ENCODE peak calls at places on chromosomes 12 and 14, in ten cellular contexts. U is IMR-90, A is A549, G is body of pancreas, O is transverse colon, T is tibial nerve, N is endothelial cell of umbilical vein, I is Peyer's patch, Q is ovary, Z is HepG2. S is an unnamed sample.

GRCh38 chr12:13097526-13097925 is 5.9 kb downstream of the GSG1 start:
- DNase-seq in A (no peak), U (no peak), O (no peak), N (no peak), Q (no peak), Z (no peak), I (no peak), T (no peak), G (no peak), S (no peak)

GRCh38 chr14:94685166-94685581 is 73.0 kb downstream of the SERPINA3 start:
- DNase-seq in A (no peak), T (no peak), Q (no peak), N (no peak), G (no peak), Z (peak), O (no peak), I (no peak), U (no peak), S (no peak)

GRCh38 chr12:54740882-54741281 is 92.7 kb upstream of the DCD start:
- DNase-seq in A (no peak), G (no peak), O (no peak), T (no peak), I (no peak), U (no peak), Q (no peak), N (no peak), Z (no peak), S (no peak)

GRCh38 chr14:71680733-71681387 is 251.4 kb upstream of the RGS6 start:
- DNase-seq in A (no peak), Q (no peak), U (no peak), G (no peak), I (no peak), N (no peak), O (no peak), T (no peak), Z (no peak), S (no peak)

GRCh38 chr12:54415223-54415929 is 3.7 kb downstream of the ITGA5 start:
- DNase-seq in A (no peak), I (no peak), O (no peak), Z (no peak), N (peak), Q (no peak), G (no peak), T (no peak), U (no peak), S (no peak)

GRCh38 chr12:27572486-27573255 is 48.7 kb downstream of the PPFIBP1 start:
- DNase-seq in G (no peak), Z (no peak), Q (no peak), I (no peak), T (no peak), N (no peak), U (peak), O (no peak), A (no peak), S (no peak)

GRCh38 chr14:85466678-85467077 is 63.3 kb upstream of the FLRT2 start:
- DNase-seq in A (no peak), O (no peak), N (peak), G (no peak), Q (no peak), T (no peak), Z (no peak), I (no peak), U (peak), S (no peak)

GRCh38 chr12:107847830-107848229 is 73.3 kb downstream of the ASCL4 start:
- DNase-seq in U (no peak), I (no peak), N (no peak), O (no peak), A (no peak), Z (no peak), G (no peak), Q (no peak), T (no peak), S (no peak)

GRCh38 chr12:66405395-66405794 is 103.1 kb downstream of the HELB start:
- DNase-seq in I (no peak), U (peak), A (no peak), O (no peak), T (no peak), G (no peak), Q (no peak), Z (no peak), N (peak), S (no peak)

GRCh38 chr12:32413412-32413811 is 14.1 kb downstream of the FGD4 start:
- DNase-seq in I (no peak), T (no peak), U (no peak), Q (no peak), O (no peak), A (no peak), Z (no peak), G (no peak), N (no peak), S (no peak)

GRCh38 chr14:81264011-81264410 is 43.3 kb upstream of the GTF2A1 start:
- DNase-seq in N (no peak), Z (no peak), U (no peak), T (no peak), G (no peak), O (no peak), Q (no peak), I (no peak), A (no peak), S (no peak)

GRCh38 chr12:94174576-94174975 is 26.2 kb downstream of the PLXNC1 start:
- DNase-seq in N (no peak), A (no peak), T (no peak), I (peak), Z (no peak), Q (no peak), U (no peak), G (no peak), O (peak), S (no peak)

GRCh38 chr14:26820578-26820977 is 222.7 kb upstream of the NOVA1 start:
- DNase-seq in G (no peak), I (no peak), N (peak), T (no peak), Z (no peak), O (no peak), U (no peak), A (no peak), Q (no peak), S (no peak)

GRCh38 chr12:126726481-126727217 is 1540.3 kb upstream of the TMEM132C start:
- DNase-seq in Z (no peak), Q (no peak), G (no peak), I (no peak), U (no peak), N (no peak), A (no peak), T (no peak), O (no peak), S (no peak)

GRCh38 chr14:57182760-57183503 is 85.8 kb downstream of the EXOC5 start:
- DNase-seq in Z (peak), G (no peak), N (no peak), T (no peak), U (peak), O (no peak), I (no peak), Q (peak), A (no peak), S (no peak)

GRCh38 chr12:24573621-24574020 is 375.3 kb downstream of the BCAT1 start:
- DNase-seq in O (no peak), U (no peak), T (no peak), Q (no peak), A (no peak), Z (no peak), G (no peak), I (no peak), N (no peak), S (no peak)
- TF ChIP-seq POLR2A in O (no peak), U (no peak), T (no peak), Q (no peak), A (no peak), Z (no peak), G (no peak), I (no peak), N (no peak), S (no peak)

DNA sequence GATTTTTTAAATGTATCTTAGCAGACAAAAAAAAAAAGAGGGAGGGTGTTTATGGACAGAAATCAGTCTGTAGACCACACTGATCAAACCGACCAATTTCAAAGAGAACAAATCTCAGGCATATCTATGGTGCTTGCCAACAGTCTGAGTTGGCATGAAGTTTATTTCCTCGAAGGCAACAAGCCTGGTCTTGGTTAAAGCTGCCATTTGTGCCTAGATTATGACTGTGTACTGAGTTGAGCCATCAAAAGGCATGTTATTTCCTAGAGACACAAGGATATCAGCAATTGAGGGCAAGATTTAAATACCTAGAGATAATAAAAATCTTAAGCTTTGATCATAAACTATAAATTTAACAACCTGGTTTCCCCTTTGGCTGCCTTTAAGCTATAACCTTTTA is 119.2 kb downstream of the SLC2A13 start:
- DNase-seq in Q (no peak), I (no peak), O (no peak), A (no peak), N (no peak), U (no peak), G (no peak), Z (no peak), T (no peak), S (no peak)
- TF ChIP-seq POLR2A in Q (no peak), I (no peak), O (no peak), A (no peak), N (no peak), U (no peak), G (no peak), Z (no peak), T (no peak), S (no peak)

GRCh38 chr14:105086833-105087307 is 21.6 kb upstream of the GPR132 start:
- DNase-seq in G (peak), O (peak), Z (peak), Q (peak), U (peak), T (peak), N (peak), A (peak), I (peak), S (peak)
- TF ChIP-seq POLR2A in G (peak), O (peak), Z (no peak), Q (no peak), U (no peak), T (no peak), N (no peak), A (peak), I (no peak), S (peak)

GRCh38 chr14:100143523-100143922 is 15.9 kb downstream of the DEGS2 start:
- DNase-seq in Z (no peak), T (no peak), I (no peak), N (no peak), A (no peak), G (no peak), O (no peak), Q (no peak), U (no peak), S (no peak)

GRCh38 chr14:100140452-100141132 is 18.9 kb downstream of the DEGS2 start:
- DNase-seq in Q (no peak), G (no peak), N (peak), O (no peak), T (no peak), I (no peak), Z (peak), U (peak), A (no peak), S (no peak)

GRCh38 chr14:100143934-100144333 is 15.5 kb downstream of the DEGS2 start:
- DNase-seq in I (no peak), U (no peak), Z (no peak), G (no peak), Q (no peak), T (no peak), N (no peak), A (no peak), O (no peak), S (no peak)

GRCh38 chr14:100141133-100141497 is 18.3 kb downstream of the DEGS2 start:
- DNase-seq in N (no peak), Z (no peak), Q (no peak), O (no peak), T (no peak), A (no peak), U (no peak), G (no peak), I (no peak), S (no peak)

DNA sequence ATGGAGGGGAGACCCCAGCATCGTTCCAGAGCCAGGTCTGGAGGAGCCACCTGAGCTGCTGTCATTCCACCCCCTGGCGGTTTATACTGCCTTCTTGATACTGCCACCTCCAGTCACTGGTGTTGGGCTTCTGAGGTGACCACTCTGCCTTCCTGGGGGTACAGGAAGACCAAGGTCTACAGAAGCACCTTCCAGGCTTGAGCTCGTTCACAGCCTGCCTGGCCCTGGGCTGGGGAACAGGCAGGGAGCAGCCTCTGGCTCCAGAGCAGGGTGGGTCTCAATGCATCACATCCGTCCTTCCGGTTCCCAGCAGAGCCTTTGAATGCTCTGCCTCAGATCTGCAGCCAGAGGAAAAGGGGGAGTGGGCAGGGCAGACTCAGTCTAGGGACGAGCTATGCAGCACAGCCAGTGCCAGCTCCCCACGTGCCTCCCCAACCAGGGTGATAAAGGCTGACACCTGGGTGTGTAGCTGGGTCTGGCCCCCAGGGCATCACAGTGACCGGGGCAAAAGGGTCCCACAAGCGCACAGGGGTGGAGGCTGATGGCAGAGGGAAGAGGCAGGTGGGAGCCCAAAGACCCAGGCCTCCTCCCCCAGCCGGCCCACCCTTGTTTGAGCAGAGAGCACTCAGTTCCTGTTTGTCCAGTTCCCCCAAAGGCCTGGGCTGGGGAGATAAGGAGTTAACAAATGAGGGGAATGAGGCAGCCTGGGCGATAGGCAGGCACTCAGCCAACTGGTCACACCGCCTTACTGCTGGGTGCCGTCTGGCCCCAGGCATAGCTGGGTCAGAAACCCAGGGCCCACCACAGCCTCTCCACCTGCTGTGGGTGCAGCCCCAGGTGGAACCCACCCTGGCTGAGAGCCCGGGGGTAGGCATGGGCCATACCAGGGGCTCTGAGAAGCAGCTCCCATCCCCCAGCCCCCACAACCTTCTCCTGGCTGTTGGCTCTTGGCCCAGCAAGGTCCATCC is 17.1 kb downstream of the DEGS2 start:
- DNase-seq in T (no peak), U (no peak), O (peak), Q (peak), N (peak), I (peak), A (no peak), G (peak), Z (no peak), S (no peak)
- TF ChIP-seq POLR2A in T (no peak), U (no peak), O (peak), Q (no peak), N (no peak), I (peak), A (no peak), G (peak), Z (no peak), S (no peak)

GRCh38 chr12:56266634-56267442 is at the start of gene COQ10A:
- DNase-seq in T (peak), Q (peak), A (peak), O (peak), N (peak), Z (peak), I (peak), G (peak), U (peak), S (peak)
- TF ChIP-seq POLR2A in T (peak), Q (peak), A (peak), O (peak), N (peak), Z (peak), I (peak), G (peak), U (peak), S (peak)

DNA sequence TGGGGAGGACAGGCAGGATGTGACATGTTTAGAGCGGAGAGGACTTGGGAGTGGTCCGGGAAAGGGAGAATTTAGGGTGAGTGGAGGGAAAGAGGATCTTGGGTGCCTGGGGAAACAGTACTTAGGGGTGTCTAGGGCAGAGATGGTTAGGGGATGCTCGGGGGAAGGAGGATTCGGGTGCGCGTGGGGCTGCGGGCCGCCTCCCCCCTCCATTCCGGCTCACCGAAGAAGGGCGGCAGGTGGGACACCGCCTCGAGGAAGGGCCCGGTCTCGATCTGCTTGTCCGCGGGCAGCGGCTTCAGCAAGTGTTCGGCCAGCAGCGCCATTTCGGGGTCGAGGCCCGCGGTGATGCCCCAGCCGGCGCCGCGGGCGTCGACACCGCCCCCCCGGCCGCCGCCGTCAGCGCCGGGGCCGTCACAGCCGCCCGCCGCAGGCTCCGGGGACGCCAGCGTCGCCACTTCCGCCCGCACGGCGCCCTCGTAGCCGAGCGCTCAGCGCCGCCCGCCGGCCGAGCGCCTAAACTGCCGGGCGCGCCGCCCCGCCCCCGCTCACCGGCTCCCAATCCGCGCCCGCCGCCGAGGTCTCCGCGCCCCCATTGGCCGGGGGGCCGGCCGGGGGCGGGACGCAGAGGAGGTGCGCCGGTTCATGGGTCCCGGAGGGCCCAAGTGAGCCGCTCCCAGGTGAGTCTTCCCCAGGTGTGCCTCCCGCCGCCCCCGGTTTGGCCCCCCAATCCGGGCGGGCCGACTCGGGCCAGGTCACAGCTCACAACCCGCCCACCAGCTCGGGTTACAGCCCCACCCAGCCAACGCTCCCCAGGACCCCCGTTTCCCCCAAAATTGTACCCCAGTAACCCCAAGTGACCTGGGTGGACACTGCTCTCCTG is at the start of gene GLTP:
- DNase-seq in G (peak), N (peak), A (peak), Q (peak), T (peak), U (peak), I (peak), Z (peak), O (peak), S (peak)
- TF ChIP-seq POLR2A in G (peak), N (peak), A (peak), Q (peak), T (peak), U (no peak), I (peak), Z (no peak), O (peak), S (peak)

GRCh38 chr14:75049136-75049535 is 2.1 kb downstream of the MLH3 start:
- DNase-seq in I (no peak), G (no peak), N (no peak), U (no peak), A (no peak), Z (no peak), O (no peak), Q (no peak), T (no peak), S (no peak)

GRCh38 chr14:75049731-75050201 is 1.5 kb downstream of the MLH3 start:
- DNase-seq in O (no peak), U (no peak), N (no peak), Q (no peak), T (no peak), G (no peak), A (no peak), I (no peak), Z (no peak), S (no peak)

GRCh38 chr14:75051556-75051899 is 261 bp upstream of the MLH3 start:
- DNase-seq in I (no peak), Z (no peak), U (no peak), G (no peak), A (no peak), T (no peak), O (no peak), N (no peak), Q (no peak), S (no peak)

GRCh38 chr14:75053396-75054289 is 2.4 kb upstream of the MLH3 start:
- DNase-seq in T (no peak), Q (no peak), N (no peak), Z (no peak), U (no peak), I (no peak), A (no peak), G (no peak), O (no peak), S (no peak)

DNA sequence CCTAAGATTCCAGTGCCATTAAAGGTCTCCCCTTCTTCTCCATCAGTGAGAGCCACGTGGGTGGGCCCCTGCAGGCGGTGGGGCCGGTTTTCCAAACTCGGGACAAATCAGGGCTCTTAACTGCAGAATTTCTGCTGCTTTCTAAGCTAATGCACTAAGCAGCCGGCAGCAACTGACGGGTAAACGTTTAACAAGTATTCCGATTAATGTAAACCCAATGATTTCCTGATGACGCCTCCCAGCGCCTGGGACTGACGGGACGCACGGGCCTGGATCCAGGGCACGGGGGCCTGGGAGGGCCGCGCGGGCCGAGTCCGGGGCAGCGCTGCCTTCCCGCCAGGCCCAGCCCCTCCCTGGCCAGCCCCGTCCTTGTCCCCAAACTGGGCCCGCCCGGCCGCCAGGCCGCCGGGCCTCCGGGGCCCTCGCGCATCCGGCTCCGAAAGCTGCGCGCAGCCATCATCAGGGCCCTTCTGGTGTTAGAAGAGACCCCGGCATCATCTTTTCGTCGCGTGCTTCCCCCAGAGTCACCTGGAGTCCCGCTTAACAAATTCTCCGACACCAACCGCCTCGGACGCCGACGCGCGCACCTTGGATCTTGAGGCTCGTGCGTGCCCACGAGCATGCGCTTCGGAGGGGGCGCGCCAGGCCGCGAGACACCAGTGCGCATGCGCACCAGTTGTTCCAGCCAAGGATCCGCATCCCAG is at the start of gene MLH3:
- DNase-seq in I (peak), A (peak), Q (peak), U (peak), G (peak), O (peak), N (peak), Z (peak), T (peak), S (peak)
- TF ChIP-seq POLR2A in I (peak), A (peak), Q (peak), U (peak), G (peak), O (peak), N (peak), Z (peak), T (peak), S (peak)

S was measured in H54.